ENCODE peak calls at places on chromosomes 2 and 18, in nine cellular contexts. I is neural progenitor cell; K is heart right ventricle; Q is GM23338; W is CD8-positive, alpha-beta memory T cell; H is adrenal gland; P is stomach; T is CD4-positive, alpha-beta memory T cell; C is uterus. A is an unnamed sample. For H3K4me1, the result is how much of the 10 kb centered on the place peaks cover.

GRCh38 chr2:14608245-14608644 is 24.3 kb upstream of the LRATD1 start:
- DNase-seq in I (no peak), K (no peak), Q (no peak), W (no peak), H (no peak), P (no peak), T (no peak), C (no peak), A (no peak)

GRCh38 chr18:62187543-62188378 is 706 bp downstream of the RELCH start:
- DNase-seq in I (peak), K (no peak), Q (peak), W (peak), H (peak), P (peak), T (peak), C (peak), A (no peak)

GRCh38 chr2:169366066-169366465 is 3.7 kb upstream of the LRP2 start:
- DNase-seq in I (no peak), K (no peak), Q (no peak), W (no peak), H (no peak), P (no peak), T (no peak), C (no peak), A (no peak)

GRCh38 chr18:57666818-57667497 is 45.3 kb upstream of the NARS1 start:
- DNase-seq in I (no peak), K (no peak), Q (no peak), W (no peak), H (no peak), P (no peak), T (no peak), C (peak), A (no peak)

GRCh38 chr2:73243884-73244570 is 9.9 kb downstream of the CCT7 start:
- DNase-seq in I (no peak), K (no peak), Q (no peak), W (no peak), H (peak), P (no peak), T (no peak), C (no peak), A (no peak)

GRCh38 chr2:55732854-55733253 is 39.2 kb upstream of the PNPT1 start:
- DNase-seq in I (no peak), K (no peak), Q (no peak), W (no peak), H (no peak), P (no peak), T (no peak), C (no peak), A (no peak)

GRCh38 chr2:98847853-98848252 is 88.2 kb downstream of the CRACDL start:
- DNase-seq in I (no peak), K (no peak), Q (no peak), W (no peak), H (no peak), P (no peak), T (no peak), C (no peak), A (no peak)

GRCh38 chr2:222548997-222549396 is 106.9 kb downstream of the FARSB start:
- DNase-seq in I (peak), K (no peak), Q (peak), W (no peak), H (no peak), P (no peak), T (no peak), C (no peak), A (no peak)

GRCh38 chr2:216735086-216735485 is 39.7 kb upstream of the IGFBP5 start:
- DNase-seq in I (no peak), K (no peak), Q (no peak), W (no peak), H (peak), P (no peak), T (no peak), C (peak), A (no peak)

GRCh38 chr18:75340206-75340605 is 87.3 kb downstream of the SMIM21 start:
- DNase-seq in I (no peak), K (no peak), Q (no peak), W (no peak), H (no peak), P (no peak), T (no peak), C (no peak), A (no peak)

GRCh38 chr2:22970284-22970975 is 414.5 kb upstream of the KLHL29 start:
- DNase-seq in I (peak), K (no peak), Q (peak), W (no peak), H (no peak), P (no peak), T (no peak), C (no peak), A (no peak)

GRCh38 chr2:210713122-210713521 is 156.7 kb downstream of the CPS1 start:
- DNase-seq in I (no peak), K (no peak), Q (no peak), W (no peak), H (no peak), P (no peak), T (no peak), C (no peak), A (no peak)

GRCh38 chr2:227360351-227360750 is 18.8 kb downstream of the TM4SF20 start:
- DNase-seq in I (no peak), K (no peak), Q (no peak), W (no peak), H (no peak), P (no peak), T (no peak), C (no peak), A (no peak)

GRCh38 chr2:85734015-85734414 is 19.8 kb upstream of the ATOH8 start:
- DNase-seq in I (no peak), K (peak), Q (no peak), W (no peak), H (no peak), P (no peak), T (no peak), C (no peak), A (no peak)

GRCh38 chr2:43985359-43985758 is 10.4 kb downstream of the LRPPRC start:
- DNase-seq in I (no peak), K (no peak), Q (no peak), W (no peak), H (no peak), P (no peak), T (no peak), C (no peak), A (no peak)

GRCh38 chr2:145411493-145411892 is 891.6 kb upstream of the ZEB2 start:
- DNase-seq in I (no peak), K (no peak), Q (no peak), W (peak), H (no peak), P (no peak), T (peak), C (no peak), A (no peak)

GRCh38 chr2:166671831-166672230 is 177.8 kb upstream of the SCN7A start:
- DNase-seq in I (no peak), K (no peak), Q (no peak), W (no peak), H (no peak), P (no peak), T (no peak), C (no peak), A (no peak)

GRCh38 chr2:10538224-10538894 is 90.2 kb upstream of the ODC1 start:
- DNase-seq in I (no peak), K (no peak), Q (no peak), W (no peak), H (no peak), P (no peak), T (no peak), C (no peak), A (no peak)

GRCh38 chr2:170930132-170931109 is 1.4 kb downstream of the GORASP2 start:
- DNase-seq in I (peak), K (no peak), Q (peak), W (peak), H (peak), P (no peak), T (peak), C (no peak), A (peak)

DNA sequence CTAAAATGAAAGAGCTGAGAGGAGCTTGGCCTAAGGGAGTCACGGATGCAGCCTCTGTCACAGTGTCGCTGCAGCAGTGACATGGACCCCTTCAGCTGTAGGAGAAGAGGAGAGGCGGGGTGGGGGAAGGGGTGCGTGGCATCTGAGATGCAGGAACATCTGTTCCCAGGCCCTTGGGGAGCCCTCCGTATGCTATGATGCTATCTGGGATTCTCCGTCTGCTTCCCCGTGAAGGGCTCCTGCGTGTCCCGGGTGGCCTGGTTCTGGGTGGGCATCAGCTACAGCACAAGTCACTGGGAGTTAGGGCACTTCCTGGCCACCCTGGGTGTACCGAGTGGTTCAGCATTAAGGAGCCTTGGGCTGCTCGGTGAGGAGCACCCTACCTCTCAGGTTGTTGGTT is 35.6 kb upstream of the B3GNT7 start:
- DNase-seq in I (no peak), K (no peak), Q (no peak), W (no peak), H (no peak), P (no peak), T (no peak), C (no peak), A (no peak)
- H3K27ac ChIP-seq in I (no peak), K (no peak), Q (peak), W (no peak), H (no peak), P (no peak), T (no peak), C (no peak), A (no peak)

DNA sequence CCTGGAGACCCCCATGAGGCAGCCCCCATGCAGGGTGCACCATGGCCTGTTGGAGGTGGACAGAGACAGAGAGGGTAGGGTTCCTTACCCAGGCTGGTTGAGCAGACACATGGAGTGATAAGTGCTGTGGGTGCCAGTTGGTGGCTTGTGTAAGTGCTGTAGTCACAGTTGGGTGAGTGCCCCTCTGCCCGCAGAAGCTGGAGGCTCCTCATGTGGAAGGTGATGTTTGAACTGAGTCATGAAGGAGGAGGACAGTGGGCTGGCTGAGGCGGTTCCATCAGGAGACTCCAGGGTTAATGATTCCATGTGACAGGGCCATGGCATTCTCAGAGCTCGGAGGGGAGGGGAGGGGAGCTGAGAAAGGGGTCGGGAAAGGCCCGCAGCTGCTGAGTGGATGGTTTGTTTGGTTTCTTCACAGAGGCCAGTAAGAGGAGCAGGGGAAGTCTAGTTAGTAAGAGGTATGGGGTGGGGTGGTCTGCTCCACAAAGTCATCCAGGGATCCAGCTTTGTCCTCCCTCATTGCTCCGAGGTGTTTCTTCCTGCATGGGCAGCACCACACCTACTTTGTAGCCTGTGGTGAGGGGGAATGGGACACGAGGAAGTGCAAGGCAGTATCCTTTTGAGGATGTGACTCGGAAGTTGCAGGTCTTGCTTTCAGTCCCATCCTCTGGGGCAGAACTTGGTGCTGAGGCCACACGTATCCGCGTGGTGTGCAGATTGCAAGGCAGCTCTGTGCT is 13.6 kb downstream of the IMPA2 start:
- DNase-seq in I (peak), K (no peak), Q (peak), W (no peak), H (no peak), P (peak), T (no peak), C (no peak), A (no peak)
- H3K4me1 ChIP-seq in I (under half), K (under half), Q (under half), W (under half), H (under half), P (half or more), T (under half), C (under half), A (under half)

DNA sequence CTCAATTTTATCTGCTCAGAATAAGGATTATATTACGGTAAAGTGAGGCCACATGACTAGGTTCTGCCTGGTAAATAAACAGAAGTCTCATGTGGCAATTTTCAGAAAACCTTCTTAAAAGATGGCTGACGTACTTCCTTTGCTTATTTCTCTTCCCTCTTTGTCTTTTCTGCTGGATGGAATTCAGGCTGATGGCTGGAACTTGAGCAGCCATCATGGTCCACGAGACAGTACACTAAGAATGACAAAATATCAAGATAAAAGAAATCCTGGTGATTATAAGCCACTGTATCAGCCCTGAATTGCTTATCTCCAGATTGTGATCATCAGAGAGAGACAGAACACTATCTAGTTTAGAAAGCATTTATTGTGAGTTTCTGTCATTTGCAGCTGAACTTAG is 31.7 kb upstream of the SLC8A1 start:
- DNase-seq in I (no peak), K (no peak), Q (no peak), W (no peak), H (no peak), P (no peak), T (no peak), C (no peak), A (no peak)
- H3K4me3 ChIP-seq in I (no peak), K (no peak), Q (no peak), W (no peak), H (no peak), P (no peak), T (no peak), C (no peak), A (no peak)

DNA sequence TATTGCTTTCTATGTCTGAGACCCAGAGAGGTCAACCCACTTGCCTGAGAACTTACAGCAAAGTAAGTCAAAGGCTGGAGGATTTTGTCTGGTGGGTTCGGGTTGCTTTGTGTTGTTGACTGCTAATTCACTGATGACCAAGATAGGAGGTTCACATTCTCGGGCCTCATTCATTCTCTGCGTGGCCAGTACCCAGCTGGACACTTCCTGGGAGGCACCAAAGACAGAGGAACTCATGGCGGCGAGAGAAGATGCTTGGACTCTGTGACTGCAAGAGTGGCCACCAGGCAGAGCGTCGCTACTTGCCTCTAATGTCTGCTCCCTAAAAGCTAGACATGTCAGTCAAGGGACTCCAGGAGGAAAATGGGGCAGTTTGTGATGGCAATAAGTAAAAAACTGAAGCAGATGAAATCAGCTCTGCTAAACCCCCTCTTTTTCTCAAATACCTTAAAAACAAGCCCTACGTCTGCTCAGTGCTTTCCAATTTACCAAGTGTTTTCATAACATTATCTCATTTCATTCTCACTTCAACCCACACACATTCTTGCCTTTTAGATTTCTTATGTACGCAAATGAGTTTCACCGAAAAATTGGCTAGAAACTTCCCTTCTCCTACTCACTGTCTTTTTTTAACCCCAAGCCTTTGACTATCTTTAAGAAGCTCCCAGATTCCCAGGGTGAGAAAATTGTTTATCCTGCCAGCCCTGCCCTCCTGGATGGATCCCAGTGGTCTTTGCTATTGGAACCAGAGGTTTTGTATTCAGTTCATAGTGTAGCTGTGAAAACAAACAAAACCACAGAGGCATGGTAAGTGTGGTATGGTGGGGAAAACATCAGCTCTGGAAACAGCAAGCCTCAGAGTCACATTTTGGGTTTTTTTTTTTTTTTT is 4.9 kb upstream of the LBH start:
- DNase-seq in I (no peak), K (no peak), Q (no peak), W (peak), H (no peak), P (no peak), T (peak), C (no peak), A (peak)
- H3K27ac ChIP-seq in I (no peak), K (peak), Q (no peak), W (peak), H (peak), P (peak), T (peak), C (peak), A (peak)

DNA sequence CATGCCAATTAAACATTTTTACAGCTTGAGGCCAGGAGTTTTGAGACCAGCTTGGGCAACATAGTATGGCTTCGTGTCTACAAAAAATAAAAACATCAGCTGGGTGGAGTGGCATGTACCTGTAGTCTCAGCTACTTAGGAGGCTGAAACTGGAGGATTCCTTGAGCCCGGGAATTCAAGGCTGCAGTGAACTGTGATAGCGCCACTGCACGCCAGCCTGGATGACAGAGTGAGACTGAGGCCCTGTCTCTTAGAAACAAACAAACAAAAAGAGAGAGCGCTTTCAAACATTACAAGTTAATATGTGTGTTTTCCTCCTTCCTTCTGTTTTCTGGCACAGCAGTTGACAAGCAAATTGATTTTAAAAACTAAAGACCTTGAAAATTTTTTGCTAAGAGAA is 9.9 kb downstream of the EPC2 start:
- DNase-seq in I (no peak), K (no peak), Q (no peak), W (no peak), H (peak), P (no peak), T (no peak), C (no peak), A (no peak)
- H3K4me1 ChIP-seq in I (under half), K (half or more), Q (under half), W (half or more), H (half or more), P (half or more), T (half or more), C (under half), A (half or more)

GRCh38 chr2:120442923-120443571 is 97.1 kb downstream of the INHBB start:
- DNase-seq in I (peak), K (no peak), Q (peak), W (peak), H (no peak), P (peak), T (no peak), C (no peak), A (peak)
- H3K4me3 ChIP-seq in I (peak), K (peak), Q (peak), W (peak), H (peak), P (peak), T (no peak), C (no peak), A (peak)

GRCh38 chr2:69589973-69590652 is 53.4 kb downstream of the AAK1 start:
- DNase-seq in I (peak), K (no peak), Q (no peak), W (no peak), H (peak), P (no peak), T (no peak), C (no peak), A (no peak)
- H3K27ac ChIP-seq in I (no peak), K (peak), Q (no peak), W (no peak), H (peak), P (no peak), T (no peak), C (no peak), A (peak)

GRCh38 chr2:176281267-176281666 is 12.0 kb downstream of the MTX2 start:
- DNase-seq in I (no peak), K (no peak), Q (no peak), W (no peak), H (no peak), P (no peak), T (no peak), C (no peak), A (no peak)

GRCh38 chr2:176283268-176283667 is 14.0 kb downstream of the MTX2 start:
- DNase-seq in I (no peak), K (no peak), Q (no peak), W (no peak), H (no peak), P (no peak), T (no peak), C (no peak), A (no peak)

GRCh38 chr2:176283669-176284068 is 14.4 kb downstream of the MTX2 start:
- DNase-seq in I (no peak), K (no peak), Q (no peak), W (no peak), H (no peak), P (no peak), T (no peak), C (no peak), A (no peak)

GRCh38 chr2:176278927-176279326 is 9.7 kb downstream of the MTX2 start:
- DNase-seq in I (no peak), K (no peak), Q (no peak), W (no peak), H (no peak), P (no peak), T (no peak), C (no peak), A (no peak)

GRCh38 chr2:176280156-176280555 is 10.9 kb downstream of the MTX2 start:
- DNase-seq in I (no peak), K (no peak), Q (no peak), W (no peak), H (no peak), P (no peak), T (no peak), C (no peak), A (no peak)
- H3K4me1 ChIP-seq in I (under half), K (under half), Q (under half), W (under half), H (under half), P (under half), T (under half), C (under half), A (under half)

GRCh38 chr2:105886680-105887079 is 142.0 kb downstream of the NCK2 start:
- DNase-seq in I (no peak), K (no peak), Q (no peak), W (no peak), H (no peak), P (no peak), T (no peak), C (no peak), A (no peak)

GRCh38 chr2:105886029-105886454 is 141.3 kb downstream of the NCK2 start:
- DNase-seq in I (no peak), K (no peak), Q (no peak), W (no peak), H (no peak), P (no peak), T (no peak), C (no peak), A (no peak)

GRCh38 chr2:105885456-105885855 is 140.7 kb downstream of the NCK2 start:
- DNase-seq in I (no peak), K (no peak), Q (no peak), W (no peak), H (no peak), P (no peak), T (no peak), C (no peak), A (no peak)

GRCh38 chr2:105888625-105889024 is 143.9 kb downstream of the NCK2 start:
- DNase-seq in I (no peak), K (no peak), Q (peak), W (no peak), H (no peak), P (no peak), T (no peak), C (no peak), A (no peak)

DNA sequence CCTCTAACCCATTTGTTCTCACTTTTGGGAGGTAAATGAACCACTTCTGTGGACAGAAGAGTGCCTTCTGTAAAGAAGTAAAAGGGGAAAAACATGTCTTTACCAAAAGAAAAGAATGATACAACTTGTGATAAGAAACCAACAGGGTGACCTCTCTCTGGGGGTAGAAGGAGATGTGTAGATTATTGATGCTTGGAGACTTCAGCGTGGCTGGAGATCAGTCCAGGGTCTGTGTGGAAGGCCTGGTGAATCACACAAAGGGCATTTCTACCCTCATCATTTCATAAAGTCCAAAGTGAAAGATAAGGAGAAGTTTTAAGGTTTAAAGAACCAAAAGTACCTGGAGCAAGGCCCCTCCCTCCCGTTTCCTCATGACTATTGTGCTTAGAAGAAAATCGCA is 142.5 kb downstream of the NCK2 start:
- DNase-seq in I (no peak), K (no peak), Q (no peak), W (no peak), H (no peak), P (no peak), T (no peak), C (no peak), A (no peak)
- H3K4me3 ChIP-seq in I (no peak), K (no peak), Q (no peak), W (no peak), H (no peak), P (no peak), T (no peak), C (no peak), A (no peak)